ENCODE peak calls at places on chromosome 17, in five cellular contexts. One of them, this sample, is unnamed.

GRCh38 chr17:82984751-82985435 is 94.5 kb upstream of the METRNL start:
- DNase-seq in head of caudate nucleus: no peak
- DNase-seq in heart right ventricle: no peak
- DNase-seq in activated naive CD4-positive, alpha-beta T cell treated with Interleukin-2 at 50 U/mL for 16 hours: no peak
- DNase-seq in effector memory CD4-positive, alpha-beta T cell: no peak
- DNase-seq in this sample: no peak

GRCh38 chr17:78722101-78722761 is 59.8 kb downstream of the CYTH1 start:
- DNase-seq in activated naive CD4-positive, alpha-beta T cell treated with Interleukin-2 at 50 U/mL for 16 hours: no peak
- DNase-seq in heart right ventricle: no peak
- DNase-seq in head of caudate nucleus: peak
- DNase-seq in effector memory CD4-positive, alpha-beta T cell: no peak
- DNase-seq in this sample: no peak

GRCh38 chr17:42918902-42919521 is 18.4 kb downstream of the G6PC1 start:
- DNase-seq in head of caudate nucleus: no peak
- DNase-seq in effector memory CD4-positive, alpha-beta T cell: no peak
- DNase-seq in activated naive CD4-positive, alpha-beta T cell treated with Interleukin-2 at 50 U/mL for 16 hours: no peak
- DNase-seq in heart right ventricle: no peak
- DNase-seq in this sample: no peak

GRCh38 chr17:78407387-78407990 is 29.0 kb downstream of the PGS1 start:
- DNase-seq in head of caudate nucleus: no peak
- DNase-seq in activated naive CD4-positive, alpha-beta T cell treated with Interleukin-2 at 50 U/mL for 16 hours: no peak
- DNase-seq in heart right ventricle: no peak
- DNase-seq in effector memory CD4-positive, alpha-beta T cell: no peak
- DNase-seq in this sample: no peak

GRCh38 chr17:40516581-40517285 is 15.3 kb upstream of the TNS4 start:
- DNase-seq in activated naive CD4-positive, alpha-beta T cell treated with Interleukin-2 at 50 U/mL for 16 hours: peak
- DNase-seq in heart right ventricle: no peak
- DNase-seq in head of caudate nucleus: no peak
- DNase-seq in effector memory CD4-positive, alpha-beta T cell: peak
- DNase-seq in this sample: no peak

GRCh38 chr17:13940858-13941665 is 128.2 kb upstream of the COX10 start:
- DNase-seq in head of caudate nucleus: no peak
- DNase-seq in heart right ventricle: no peak
- DNase-seq in activated naive CD4-positive, alpha-beta T cell treated with Interleukin-2 at 50 U/mL for 16 hours: no peak
- DNase-seq in effector memory CD4-positive, alpha-beta T cell: no peak
- DNase-seq in this sample: no peak

GRCh38 chr17:8458128-8458527 is 22.4 kb downstream of the NDEL1 start:
- DNase-seq in head of caudate nucleus: no peak
- DNase-seq in effector memory CD4-positive, alpha-beta T cell: no peak
- DNase-seq in activated naive CD4-positive, alpha-beta T cell treated with Interleukin-2 at 50 U/mL for 16 hours: no peak
- DNase-seq in heart right ventricle: no peak
- DNase-seq in this sample: no peak

GRCh38 chr17:58184308-58184985 is 8.1 kb upstream of the EPX start:
- DNase-seq in activated naive CD4-positive, alpha-beta T cell treated with Interleukin-2 at 50 U/mL for 16 hours: no peak
- DNase-seq in heart right ventricle: no peak
- DNase-seq in head of caudate nucleus: no peak
- DNase-seq in effector memory CD4-positive, alpha-beta T cell: no peak
- DNase-seq in this sample: no peak

This sample was measured in iPS DF 6.9.